ENCODE peak calls at places on chromosomes 1 and 21, in five cellular contexts. V is endothelial cell, E is cardiac septum, R is activated T-cell treated with anti-CD3 and anti-CD28 coated beads for 1 hour, L is NCI-H2171. J is an unnamed sample.

GRCh38 chr1:3314561-3315271 is 139.7 kb upstream of the ARHGEF16 start:
- DNase-seq in V (no peak), E (no peak), R (no peak), L (no peak), J (peak; percentile 37)

GRCh38 chr1:7671676-7672075 is 99.4 kb upstream of the VAMP3 start:
- DNase-seq in V (no peak), E (no peak), R (no peak), L (no peak), J (no peak)

GRCh38 chr1:152182431-152182830 is 23.4 kb upstream of the RPTN start:
- DNase-seq in V (peak; percentile 26), E (no peak), R (no peak), L (no peak), J (no peak)

GRCh38 chr1:232393834-232394146 is 236.1 kb downstream of the SIPA1L2 start:
- DNase-seq in V (no peak), E (no peak), R (no peak), L (no peak), J (no peak)

GRCh38 chr1:171141336-171142051 is 43.6 kb upstream of the FMO2 start:
- DNase-seq in V (no peak), E (no peak), R (no peak), L (no peak), J (no peak)

GRCh38 chr1:172905452-172905851 is 145.3 kb downstream of the TNFSF18 start:
- DNase-seq in V (no peak), E (no peak), R (no peak), L (no peak), J (no peak)

GRCh38 chr1:47184090-47184735 is 5.6 kb downstream of the PDZK1IP1 start:
- DNase-seq in V (no peak), E (no peak), R (no peak), L (no peak), J (no peak)

GRCh38 chr1:40630488-40631223 is 34.8 kb downstream of the RIMS3 start:
- DNase-seq in V (peak; percentile 77), E (peak; percentile 68), R (no peak), L (no peak), J (peak; percentile 42)

GRCh38 chr1:182069028-182069466 is 7.5 kb upstream of the ZNF648 start:
- DNase-seq in V (peak; percentile 82), E (no peak), R (no peak), L (peak; percentile 21), J (peak; percentile 64)

GRCh38 chr1:71850936-71851335 is 431.4 kb downstream of the NEGR1 start:
- DNase-seq in V (no peak), E (no peak), R (no peak), L (no peak), J (no peak)

GRCh38 chr1:244614113-244614836 is 38.7 kb upstream of the DESI2 start:
- DNase-seq in V (no peak), E (no peak), R (no peak), L (no peak), J (no peak)

GRCh38 chr21:17848228-17848627 is 29.1 kb upstream of the C21orf91 start:
- DNase-seq in V (no peak), E (no peak), R (no peak), L (no peak), J (no peak)

GRCh38 chr1:30888391-30888790 is 20.2 kb downstream of the SDC3 start:
- DNase-seq in V (no peak), E (peak; percentile 86), R (no peak), L (no peak), J (no peak)

J was measured in neuronal stem cell.